ENCODE peak calls at places on chromosomes 2 and 18, in nine cellular contexts. B is stimulated activated CD4-positive, alpha-beta T cell treated with anti-CD3 and anti-CD28 coated beads, Interleukin-1b, Interleukin-23, amount 100 ng/mL, for 24 hours; M is naive thymus-derived CD8-positive, alpha-beta T cell; J is caudate nucleus; F is lower lobe of right lung; T is brain microvascular endothelial cell; P is ovary; G is AG09319; Q is left ventricle myocardium superior. S is an unnamed sample.

GRCh38 chr2:224671731-224672130 is 44.4 kb downstream of the CCDC195 start:
- DNase-seq in B (no peak), M (no peak), J (no peak), F (no peak), T (no peak), P (no peak), G (no peak), Q (no peak), S (no peak)

GRCh38 chr2:13583609-13584008 is 866.9 kb downstream of the TRIB2 start:
- DNase-seq in B (no peak), M (no peak), J (no peak), F (no peak), T (no peak), P (no peak), G (no peak), Q (no peak), S (no peak)

GRCh38 chr18:13272411-13272810 is 53.9 kb downstream of the LDLRAD4 start:
- DNase-seq in B (no peak), M (no peak), J (no peak), F (no peak), T (no peak), P (no peak), G (no peak), Q (peak), S (no peak)

GRCh38 chr18:45657357-45658335 is 42.4 kb downstream of the SLC14A2 start:
- DNase-seq in B (no peak), M (no peak), J (no peak), F (no peak), T (no peak), P (no peak), G (no peak), Q (no peak), S (no peak)

GRCh38 chr2:160334028-160334729 is 134.1 kb upstream of the ITGB6 start:
- DNase-seq in B (no peak), M (no peak), J (no peak), F (no peak), T (no peak), P (no peak), G (no peak), Q (no peak), S (peak)

GRCh38 chr2:3914243-3914642 is 210.9 kb downstream of the DCDC2C start:
- DNase-seq in B (no peak), M (no peak), J (no peak), F (no peak), T (no peak), P (no peak), G (no peak), Q (no peak), S (no peak)

GRCh38 chr2:46954951-46955571 is 39.5 kb upstream of the MCFD2 start:
- DNase-seq in B (no peak), M (no peak), J (no peak), F (no peak), T (peak), P (peak), G (peak), Q (peak), S (peak)

GRCh38 chr2:118321436-118322100 is 233.3 kb downstream of the INSIG2 start:
- DNase-seq in B (no peak), M (no peak), J (no peak), F (no peak), T (no peak), P (no peak), G (no peak), Q (no peak), S (peak)

GRCh38 chr2:61017003-61017555 is 441 bp upstream of the PEX13 start:
- DNase-seq in B (peak), M (peak), J (peak), F (peak), T (peak), P (peak), G (no peak), Q (peak), S (peak)

GRCh38 chr2:43192039-43192438 is 34.4 kb downstream of the ZFP36L2 start:
- DNase-seq in B (no peak), M (no peak), J (no peak), F (no peak), T (no peak), P (no peak), G (no peak), Q (no peak), S (no peak)

GRCh38 chr2:73870084-73870483 is 22.7 kb upstream of the ACTG2 start:
- DNase-seq in B (no peak), M (no peak), J (no peak), F (no peak), T (peak), P (peak), G (peak), Q (peak), S (no peak)

GRCh38 chr2:204576580-204576979 is 31.3 kb downstream of the PARD3B start:
- DNase-seq in B (no peak), M (no peak), J (no peak), F (no peak), T (no peak), P (no peak), G (no peak), Q (no peak), S (no peak)

GRCh38 chr2:96931966-96932365 is 54.4 kb downstream of the FAM178B start:
- DNase-seq in B (no peak), M (no peak), J (no peak), F (no peak), T (no peak), P (no peak), G (no peak), Q (no peak), S (no peak)

GRCh38 chr18:78492064-78492812 is 487.4 kb upstream of the SALL3 start:
- DNase-seq in B (no peak), M (no peak), J (no peak), F (no peak), T (no peak), P (no peak), G (no peak), Q (no peak), S (no peak)

GRCh38 chr18:63378919-63379638 is 12.1 kb upstream of the KDSR start:
- DNase-seq in B (no peak), M (no peak), J (no peak), F (no peak), T (no peak), P (no peak), G (no peak), Q (no peak), S (no peak)

GRCh38 chr2:195475336-195475735 is 181.7 kb upstream of the SLC39A10 start:
- DNase-seq in B (no peak), M (no peak), J (no peak), F (no peak), T (no peak), P (no peak), G (no peak), Q (no peak), S (no peak)

GRCh38 chr2:216665717-216666116 is 29.6 kb downstream of the IGFBP5 start:
- DNase-seq in B (no peak), M (no peak), J (no peak), F (no peak), T (no peak), P (peak), G (no peak), Q (no peak), S (peak)

S was measured in trophoblast cell.